ENCODE peak calls at places on chromosomes 12 and 14, in nine cellular contexts. One of them, this sample, is unnamed.

GRCh38 chr14:43135877-43136411 is 1371.1 kb downstream of the FSCB start:
- DNase-seq in epithelial cell of esophagus: no peak
- DNase-seq in HFFc6: no peak
- DNase-seq in omental fat pad: no peak
- DNase-seq in astrocyte of the spinal cord: no peak
- DNase-seq in neural crest cell: no peak
- DNase-seq in AG09309: no peak
- DNase-seq in Peyer's patch: no peak
- DNase-seq in SK-N-SH: no peak
- DNase-seq in this sample: no peak

GRCh38 chr12:98743362-98743953 is 98.4 kb downstream of the APAF1 start:
- DNase-seq in omental fat pad: no peak
- DNase-seq in AG09309: no peak
- DNase-seq in astrocyte of the spinal cord: no peak
- DNase-seq in epithelial cell of esophagus: peak
- DNase-seq in neural crest cell: peak
- DNase-seq in Peyer's patch: no peak
- DNase-seq in HFFc6: no peak
- DNase-seq in SK-N-SH: peak
- DNase-seq in this sample: no peak

GRCh38 chr12:6084261-6084968 is 40.1 kb downstream of the VWF start:
- DNase-seq in AG09309: no peak
- DNase-seq in SK-N-SH: peak
- DNase-seq in neural crest cell: peak
- DNase-seq in omental fat pad: no peak
- DNase-seq in HFFc6: peak
- DNase-seq in astrocyte of the spinal cord: peak
- DNase-seq in Peyer's patch: no peak
- DNase-seq in epithelial cell of esophagus: peak
- DNase-seq in this sample: no peak

GRCh38 chr14:93007225-93007997 is 84.5 kb downstream of the CHGA start:
- DNase-seq in astrocyte of the spinal cord: peak
- DNase-seq in neural crest cell: no peak
- DNase-seq in omental fat pad: no peak
- DNase-seq in epithelial cell of esophagus: peak
- DNase-seq in HFFc6: peak
- DNase-seq in AG09309: peak
- DNase-seq in Peyer's patch: peak
- DNase-seq in SK-N-SH: no peak
- DNase-seq in this sample: peak

GRCh38 chr12:85441740-85442139 is 161.7 kb downstream of the ALX1 start:
- DNase-seq in omental fat pad: no peak
- DNase-seq in astrocyte of the spinal cord: peak
- DNase-seq in AG09309: no peak
- DNase-seq in Peyer's patch: no peak
- DNase-seq in epithelial cell of esophagus: peak
- DNase-seq in neural crest cell: no peak
- DNase-seq in SK-N-SH: peak
- DNase-seq in HFFc6: no peak
- DNase-seq in this sample: no peak

GRCh38 chr12:96719671-96720362 is 187.2 kb upstream of the NEDD1 start:
- DNase-seq in omental fat pad: no peak
- DNase-seq in epithelial cell of esophagus: peak
- DNase-seq in HFFc6: no peak
- DNase-seq in Peyer's patch: no peak
- DNase-seq in astrocyte of the spinal cord: peak
- DNase-seq in neural crest cell: no peak
- DNase-seq in SK-N-SH: no peak
- DNase-seq in AG09309: no peak
- DNase-seq in this sample: no peak

GRCh38 chr12:52600941-52601481 is at the start of gene KRT72:
- DNase-seq in astrocyte of the spinal cord: no peak
- DNase-seq in AG09309: no peak
- DNase-seq in omental fat pad: no peak
- DNase-seq in neural crest cell: no peak
- DNase-seq in epithelial cell of esophagus: no peak
- DNase-seq in HFFc6: no peak
- DNase-seq in SK-N-SH: peak
- DNase-seq in Peyer's patch: no peak
- DNase-seq in this sample: no peak

GRCh38 chr12:49552014-49552413 is 13.2 kb downstream of the KCNH3 start:
- DNase-seq in AG09309: no peak
- DNase-seq in omental fat pad: no peak
- DNase-seq in astrocyte of the spinal cord: no peak
- DNase-seq in Peyer's patch: no peak
- DNase-seq in epithelial cell of esophagus: peak
- DNase-seq in neural crest cell: no peak
- DNase-seq in SK-N-SH: peak
- DNase-seq in HFFc6: no peak
- DNase-seq in this sample: no peak

GRCh38 chr12:5487971-5488955 is 56.4 kb downstream of the NTF3 start:
- DNase-seq in epithelial cell of esophagus: no peak
- DNase-seq in Peyer's patch: no peak
- DNase-seq in AG09309: no peak
- DNase-seq in neural crest cell: no peak
- DNase-seq in SK-N-SH: no peak
- DNase-seq in omental fat pad: no peak
- DNase-seq in HFFc6: peak
- DNase-seq in astrocyte of the spinal cord: peak
- DNase-seq in this sample: no peak

GRCh38 chr12:26341481-26341880 is 146.1 kb downstream of the SSPN start:
- DNase-seq in neural crest cell: no peak
- DNase-seq in Peyer's patch: no peak
- DNase-seq in epithelial cell of esophagus: no peak
- DNase-seq in SK-N-SH: no peak
- DNase-seq in HFFc6: no peak
- DNase-seq in omental fat pad: no peak
- DNase-seq in astrocyte of the spinal cord: no peak
- DNase-seq in AG09309: no peak
- DNase-seq in this sample: no peak

GRCh38 chr12:89087876-89088275 is 264.4 kb downstream of the DUSP6 start:
- DNase-seq in epithelial cell of esophagus: no peak
- DNase-seq in HFFc6: no peak
- DNase-seq in omental fat pad: no peak
- DNase-seq in Peyer's patch: no peak
- DNase-seq in astrocyte of the spinal cord: no peak
- DNase-seq in neural crest cell: no peak
- DNase-seq in AG09309: no peak
- DNase-seq in SK-N-SH: no peak
- DNase-seq in this sample: no peak

GRCh38 chr14:82113710-82114109 is 580.1 kb upstream of the SEL1L start:
- DNase-seq in neural crest cell: no peak
- DNase-seq in omental fat pad: no peak
- DNase-seq in AG09309: no peak
- DNase-seq in epithelial cell of esophagus: no peak
- DNase-seq in Peyer's patch: no peak
- DNase-seq in astrocyte of the spinal cord: no peak
- DNase-seq in HFFc6: no peak
- DNase-seq in SK-N-SH: no peak
- DNase-seq in this sample: no peak
- TF ChIP-seq CTCF in neural crest cell: no peak
- TF ChIP-seq CTCF in omental fat pad: no peak
- TF ChIP-seq CTCF in AG09309: no peak
- TF ChIP-seq CTCF in epithelial cell of esophagus: no peak
- TF ChIP-seq CTCF in Peyer's patch: no peak
- TF ChIP-seq CTCF in astrocyte of the spinal cord: no peak
- TF ChIP-seq CTCF in HFFc6: no peak
- TF ChIP-seq CTCF in SK-N-SH: no peak
- TF ChIP-seq CTCF in this sample: no peak

GRCh38 chr12:123075591-123076171 is 75.2 kb downstream of the PITPNM2 start:
- DNase-seq in epithelial cell of esophagus: peak
- DNase-seq in astrocyte of the spinal cord: peak
- DNase-seq in Peyer's patch: no peak
- DNase-seq in SK-N-SH: no peak
- DNase-seq in omental fat pad: no peak
- DNase-seq in AG09309: no peak
- DNase-seq in HFFc6: peak
- DNase-seq in neural crest cell: peak
- DNase-seq in this sample: no peak
- TF ChIP-seq CTCF in epithelial cell of esophagus: no peak
- TF ChIP-seq CTCF in astrocyte of the spinal cord: peak
- TF ChIP-seq CTCF in Peyer's patch: no peak
- TF ChIP-seq CTCF in SK-N-SH: no peak
- TF ChIP-seq CTCF in omental fat pad: no peak
- TF ChIP-seq CTCF in AG09309: peak
- TF ChIP-seq CTCF in HFFc6: peak
- TF ChIP-seq CTCF in neural crest cell: peak
- TF ChIP-seq CTCF in this sample: no peak

DNA sequence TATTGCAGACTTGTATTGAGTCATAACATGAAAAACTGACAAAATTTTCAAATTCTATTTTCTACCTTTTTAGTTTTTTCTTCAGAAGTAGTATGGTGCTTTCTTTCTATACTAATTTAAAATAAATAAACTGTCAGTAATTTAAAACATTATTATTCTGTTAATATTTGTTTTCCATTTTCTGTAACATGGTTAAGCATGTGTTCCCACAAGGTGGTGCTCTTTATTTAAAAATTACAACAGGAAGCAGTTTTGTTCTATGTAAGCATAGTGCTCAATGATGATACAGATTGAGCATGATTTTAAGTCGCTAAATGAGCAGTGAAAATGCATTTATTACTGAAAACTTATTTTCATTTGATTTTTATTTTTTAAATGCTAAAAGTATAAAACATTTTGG is 114.6 kb downstream of the PPFIA2 start:
- DNase-seq in epithelial cell of esophagus: peak
- DNase-seq in neural crest cell: no peak
- DNase-seq in astrocyte of the spinal cord: peak
- DNase-seq in omental fat pad: no peak
- DNase-seq in SK-N-SH: peak
- DNase-seq in AG09309: no peak
- DNase-seq in Peyer's patch: no peak
- DNase-seq in HFFc6: peak
- DNase-seq in this sample: no peak
- TF ChIP-seq CTCF in epithelial cell of esophagus: peak
- TF ChIP-seq CTCF in neural crest cell: peak
- TF ChIP-seq CTCF in astrocyte of the spinal cord: peak
- TF ChIP-seq CTCF in omental fat pad: no peak
- TF ChIP-seq CTCF in SK-N-SH: peak
- TF ChIP-seq CTCF in AG09309: peak
- TF ChIP-seq CTCF in Peyer's patch: peak
- TF ChIP-seq CTCF in HFFc6: peak
- TF ChIP-seq CTCF in this sample: peak

GRCh38 chr12:65682145-65682544 is 142.1 kb upstream of the HMGA2 start:
- DNase-seq in HFFc6: no peak
- DNase-seq in AG09309: no peak
- DNase-seq in astrocyte of the spinal cord: no peak
- DNase-seq in omental fat pad: no peak
- DNase-seq in epithelial cell of esophagus: no peak
- DNase-seq in neural crest cell: no peak
- DNase-seq in Peyer's patch: no peak
- DNase-seq in SK-N-SH: no peak
- DNase-seq in this sample: no peak

GRCh38 chr12:65681226-65681625 is 143.1 kb upstream of the HMGA2 start:
- DNase-seq in omental fat pad: no peak
- DNase-seq in epithelial cell of esophagus: no peak
- DNase-seq in HFFc6: no peak
- DNase-seq in AG09309: no peak
- DNase-seq in Peyer's patch: no peak
- DNase-seq in neural crest cell: no peak
- DNase-seq in astrocyte of the spinal cord: no peak
- DNase-seq in SK-N-SH: no peak
- DNase-seq in this sample: no peak

GRCh38 chr12:65689508-65689907 is 134.8 kb upstream of the HMGA2 start:
- DNase-seq in epithelial cell of esophagus: no peak
- DNase-seq in neural crest cell: no peak
- DNase-seq in omental fat pad: no peak
- DNase-seq in AG09309: no peak
- DNase-seq in SK-N-SH: no peak
- DNase-seq in Peyer's patch: no peak
- DNase-seq in astrocyte of the spinal cord: no peak
- DNase-seq in HFFc6: no peak
- DNase-seq in this sample: no peak

GRCh38 chr12:65684906-65685305 is 139.4 kb upstream of the HMGA2 start:
- DNase-seq in neural crest cell: no peak
- DNase-seq in omental fat pad: no peak
- DNase-seq in Peyer's patch: no peak
- DNase-seq in astrocyte of the spinal cord: no peak
- DNase-seq in HFFc6: no peak
- DNase-seq in AG09309: no peak
- DNase-seq in SK-N-SH: no peak
- DNase-seq in epithelial cell of esophagus: no peak
- DNase-seq in this sample: no peak

GRCh38 chr12:65685514-65685913 is 138.8 kb upstream of the HMGA2 start:
- DNase-seq in epithelial cell of esophagus: peak
- DNase-seq in SK-N-SH: peak
- DNase-seq in HFFc6: peak
- DNase-seq in AG09309: peak
- DNase-seq in omental fat pad: no peak
- DNase-seq in astrocyte of the spinal cord: peak
- DNase-seq in Peyer's patch: no peak
- DNase-seq in neural crest cell: no peak
- DNase-seq in this sample: no peak
- TF ChIP-seq CTCF in epithelial cell of esophagus: peak
- TF ChIP-seq CTCF in SK-N-SH: peak
- TF ChIP-seq CTCF in HFFc6: peak
- TF ChIP-seq CTCF in AG09309: peak
- TF ChIP-seq CTCF in omental fat pad: no peak
- TF ChIP-seq CTCF in astrocyte of the spinal cord: peak
- TF ChIP-seq CTCF in Peyer's patch: peak
- TF ChIP-seq CTCF in neural crest cell: peak
- TF ChIP-seq CTCF in this sample: peak

DNA sequence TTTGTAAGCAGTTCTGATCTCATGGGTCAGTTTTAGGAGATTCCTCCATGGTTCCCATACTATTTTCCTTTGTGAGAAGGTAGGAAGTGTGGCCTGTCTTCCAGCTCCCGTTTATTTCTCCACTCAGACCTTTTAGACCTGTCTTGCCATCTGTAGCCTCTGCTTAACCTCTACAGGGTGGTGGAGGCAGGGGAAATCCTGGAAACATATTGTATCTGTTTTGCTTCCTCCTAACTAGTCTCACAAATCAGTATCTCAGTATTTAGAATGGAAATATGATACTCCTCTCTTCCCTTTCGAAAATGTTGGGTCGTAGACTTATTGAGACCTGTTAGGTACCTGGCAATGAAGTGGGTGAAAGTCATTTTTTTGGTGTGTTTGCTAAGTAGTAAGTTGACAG is 399.4 kb upstream of the RGS6 start:
- DNase-seq in astrocyte of the spinal cord: no peak
- DNase-seq in omental fat pad: no peak
- DNase-seq in HFFc6: no peak
- DNase-seq in Peyer's patch: no peak
- DNase-seq in SK-N-SH: no peak
- DNase-seq in neural crest cell: no peak
- DNase-seq in AG09309: no peak
- DNase-seq in epithelial cell of esophagus: no peak
- DNase-seq in this sample: no peak
- TF ChIP-seq CTCF in astrocyte of the spinal cord: no peak
- TF ChIP-seq CTCF in omental fat pad: no peak
- TF ChIP-seq CTCF in HFFc6: no peak
- TF ChIP-seq CTCF in Peyer's patch: no peak
- TF ChIP-seq CTCF in SK-N-SH: no peak
- TF ChIP-seq CTCF in neural crest cell: no peak
- TF ChIP-seq CTCF in AG09309: no peak
- TF ChIP-seq CTCF in epithelial cell of esophagus: no peak
- TF ChIP-seq CTCF in this sample: no peak

This sample was measured in CD14-positive monocyte.